ENCODE peak calls at places on chromosome 11, in ten cellular contexts. One of them, this sample, is unnamed.
A peak's percentile ranks its signal among the peaks of the same experiment; 100 is the strongest.

GRCh38 chr11:90496722-90497121 is 273.9 kb upstream of the CHORDC1 start:
- DNase-seq in left lung: no peak
- DNase-seq in neuronal stem cell: no peak
- DNase-seq in AG04450: no peak
- DNase-seq in mammary epithelial cell: no peak
- DNase-seq in uterus: no peak
- DNase-seq in RWPE1: no peak
- DNase-seq in right cardiac atrium: no peak
- DNase-seq in OCI-LY7: no peak
- DNase-seq in PC-9: no peak
- DNase-seq in this sample: no peak

GRCh38 chr11:24697722-24698121 is 200.9 kb downstream of the LUZP2 start:
- DNase-seq in left lung: no peak
- DNase-seq in neuronal stem cell: no peak
- DNase-seq in AG04450: peak; percentile 20
- DNase-seq in mammary epithelial cell: peak; percentile 30
- DNase-seq in uterus: no peak
- DNase-seq in RWPE1: no peak
- DNase-seq in right cardiac atrium: no peak
- DNase-seq in OCI-LY7: no peak
- DNase-seq in PC-9: no peak
- DNase-seq in this sample: no peak

GRCh38 chr11:75813126-75813525 is 1.9 kb upstream of the UVRAG start:
- DNase-seq in left lung: no peak
- DNase-seq in neuronal stem cell: no peak
- DNase-seq in AG04450: no peak
- DNase-seq in mammary epithelial cell: peak; percentile 82
- DNase-seq in uterus: no peak
- DNase-seq in RWPE1: no peak
- DNase-seq in right cardiac atrium: no peak
- DNase-seq in OCI-LY7: no peak
- DNase-seq in PC-9: peak; percentile 72
- DNase-seq in this sample: no peak

GRCh38 chr11:75182652-75183051 is 31.7 kb downstream of the SLCO2B1 start:
- DNase-seq in left lung: no peak
- DNase-seq in neuronal stem cell: no peak
- DNase-seq in AG04450: no peak
- DNase-seq in mammary epithelial cell: no peak
- DNase-seq in uterus: no peak
- DNase-seq in RWPE1: no peak
- DNase-seq in right cardiac atrium: no peak
- DNase-seq in OCI-LY7: no peak
- DNase-seq in PC-9: no peak
- DNase-seq in this sample: no peak

GRCh38 chr11:71222318-71223080 is 29.9 kb downstream of the SHANK2 start:
- DNase-seq in left lung: peak; percentile 19
- DNase-seq in neuronal stem cell: no peak
- DNase-seq in AG04450: no peak
- DNase-seq in mammary epithelial cell: no peak
- DNase-seq in uterus: no peak
- DNase-seq in RWPE1: no peak
- DNase-seq in right cardiac atrium: peak; percentile 52
- DNase-seq in OCI-LY7: no peak
- DNase-seq in PC-9: no peak
- DNase-seq in this sample: peak; percentile 46

GRCh38 chr11:134584706-134585445 is 172.8 kb upstream of the B3GAT1 start:
- DNase-seq in left lung: no peak
- DNase-seq in neuronal stem cell: no peak
- DNase-seq in AG04450: no peak
- DNase-seq in mammary epithelial cell: no peak
- DNase-seq in uterus: no peak
- DNase-seq in RWPE1: no peak
- DNase-seq in right cardiac atrium: no peak
- DNase-seq in OCI-LY7: no peak
- DNase-seq in PC-9: peak; percentile 26
- DNase-seq in this sample: peak; percentile 65

GRCh38 chr11:65442952-65443351 is 20.4 kb downstream of the NEAT1 start:
- DNase-seq in left lung: peak; percentile 33
- DNase-seq in neuronal stem cell: no peak
- DNase-seq in AG04450: no peak
- DNase-seq in mammary epithelial cell: no peak
- DNase-seq in uterus: peak; percentile 24
- DNase-seq in RWPE1: no peak
- DNase-seq in right cardiac atrium: no peak
- DNase-seq in OCI-LY7: no peak
- DNase-seq in PC-9: no peak
- DNase-seq in this sample: no peak

GRCh38 chr11:109696191-109696897 is 274.4 kb downstream of the C11orf87 start:
- DNase-seq in left lung: no peak
- DNase-seq in neuronal stem cell: no peak
- DNase-seq in AG04450: no peak
- DNase-seq in mammary epithelial cell: peak; percentile 100
- DNase-seq in uterus: no peak
- DNase-seq in RWPE1: peak; percentile 78
- DNase-seq in right cardiac atrium: no peak
- DNase-seq in OCI-LY7: no peak
- DNase-seq in PC-9: no peak
- DNase-seq in this sample: no peak

GRCh38 chr11:88701816-88702215 is 364.0 kb downstream of the GRM5 start:
- DNase-seq in left lung: no peak
- DNase-seq in neuronal stem cell: no peak
- DNase-seq in AG04450: no peak
- DNase-seq in mammary epithelial cell: no peak
- DNase-seq in uterus: no peak
- DNase-seq in RWPE1: no peak
- DNase-seq in right cardiac atrium: no peak
- DNase-seq in OCI-LY7: no peak
- DNase-seq in PC-9: no peak
- DNase-seq in this sample: no peak

GRCh38 chr11:2396471-2396870 is 4.1 kb upstream of the TSSC4 start:
- DNase-seq in left lung: no peak
- DNase-seq in neuronal stem cell: no peak
- DNase-seq in AG04450: no peak
- DNase-seq in mammary epithelial cell: no peak
- DNase-seq in uterus: no peak
- DNase-seq in RWPE1: no peak
- DNase-seq in right cardiac atrium: peak; percentile 39
- DNase-seq in OCI-LY7: no peak
- DNase-seq in PC-9: no peak
- DNase-seq in this sample: no peak

GRCh38 chr11:106497321-106497720 is 419.9 kb downstream of the AASDHPPT start:
- DNase-seq in left lung: no peak
- DNase-seq in neuronal stem cell: no peak
- DNase-seq in AG04450: no peak
- DNase-seq in mammary epithelial cell: no peak
- DNase-seq in uterus: no peak
- DNase-seq in RWPE1: no peak
- DNase-seq in right cardiac atrium: no peak
- DNase-seq in OCI-LY7: no peak
- DNase-seq in PC-9: no peak
- DNase-seq in this sample: no peak

GRCh38 chr11:57643802-57644201 is 5.9 kb downstream of the YPEL4 start:
- DNase-seq in left lung: no peak
- DNase-seq in neuronal stem cell: no peak
- DNase-seq in AG04450: no peak
- DNase-seq in mammary epithelial cell: no peak
- DNase-seq in uterus: no peak
- DNase-seq in RWPE1: no peak
- DNase-seq in right cardiac atrium: no peak
- DNase-seq in OCI-LY7: no peak
- DNase-seq in PC-9: no peak
- DNase-seq in this sample: no peak

GRCh38 chr11:119339581-119340334 is 925 bp downstream of the C1QTNF5 start:
- DNase-seq in left lung: peak; percentile 67
- DNase-seq in neuronal stem cell: peak; percentile 82
- DNase-seq in AG04450: no peak
- DNase-seq in mammary epithelial cell: no peak
- DNase-seq in uterus: peak; percentile 76
- DNase-seq in RWPE1: no peak
- DNase-seq in right cardiac atrium: peak; percentile 91
- DNase-seq in OCI-LY7: peak; percentile 35
- DNase-seq in PC-9: no peak
- DNase-seq in this sample: peak; percentile 89

GRCh38 chr11:33063326-33063775 is 24.0 kb downstream of the TCP11L1 start:
- DNase-seq in left lung: no peak
- DNase-seq in neuronal stem cell: no peak
- DNase-seq in AG04450: no peak
- DNase-seq in mammary epithelial cell: peak; percentile 80
- DNase-seq in uterus: no peak
- DNase-seq in RWPE1: no peak
- DNase-seq in right cardiac atrium: no peak
- DNase-seq in OCI-LY7: no peak
- DNase-seq in PC-9: no peak
- DNase-seq in this sample: no peak

DNA sequence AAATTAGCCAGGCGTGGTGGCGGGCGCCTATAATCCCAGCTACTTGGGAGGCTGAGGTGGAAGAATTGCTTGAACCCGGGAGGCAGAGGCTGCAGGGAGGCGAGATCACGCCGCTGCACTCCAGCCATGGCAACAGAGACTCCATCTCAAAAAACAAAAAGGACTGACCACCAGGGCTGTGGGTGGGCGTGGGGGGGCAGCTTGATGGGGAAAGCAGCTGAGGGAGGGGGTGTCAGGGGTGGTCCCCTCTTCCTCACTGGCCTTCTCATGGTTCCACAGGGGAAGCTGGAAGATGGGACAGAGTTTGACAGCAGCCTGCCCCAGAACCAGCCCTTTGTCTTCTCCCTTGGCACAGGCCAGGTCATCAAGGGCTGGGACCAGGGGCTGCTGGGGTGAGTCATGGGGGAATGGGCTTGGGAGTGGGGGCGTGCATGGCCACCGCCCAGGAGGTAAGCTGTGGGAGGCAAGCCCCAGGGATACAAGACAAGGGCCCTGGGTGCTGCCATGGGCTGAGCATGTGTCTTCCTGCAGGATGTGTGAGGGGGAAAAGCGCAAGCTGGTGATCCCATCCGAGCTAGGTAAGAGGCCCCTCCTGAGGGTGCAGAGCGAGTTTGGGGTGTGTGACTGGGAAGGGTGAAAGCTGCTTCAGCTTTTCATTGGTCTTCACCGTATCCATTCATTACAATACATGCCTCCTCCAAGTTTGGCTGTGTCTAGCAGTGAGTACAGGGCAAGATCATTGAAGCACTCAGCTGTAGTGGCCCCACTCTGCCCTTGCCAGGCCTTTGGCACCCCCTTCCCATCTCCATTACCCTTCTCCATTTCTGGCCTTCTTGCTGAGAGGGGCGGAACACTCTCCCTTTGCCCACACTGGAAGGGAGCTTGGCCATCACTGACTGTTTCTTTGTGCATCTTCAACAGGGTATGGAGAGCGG is 2.3 kb downstream of the FKBP2 start:
- DNase-seq in left lung: no peak
- DNase-seq in neuronal stem cell: no peak
- DNase-seq in AG04450: no peak
- DNase-seq in mammary epithelial cell: no peak
- DNase-seq in uterus: no peak
- DNase-seq in RWPE1: no peak
- DNase-seq in right cardiac atrium: no peak
- DNase-seq in OCI-LY7: no peak
- DNase-seq in PC-9: no peak
- DNase-seq in this sample: peak; percentile 63
- H3K27ac ChIP-seq in left lung: no peak overlapping the region
- H3K27ac ChIP-seq in neuronal stem cell: no peak overlapping the region
- H3K27ac ChIP-seq in AG04450: peak overlapping the region; percentile 21
- H3K27ac ChIP-seq in mammary epithelial cell: no peak overlapping the region
- H3K27ac ChIP-seq in uterus: no peak overlapping the region
- H3K27ac ChIP-seq in RWPE1: peak overlapping the region; percentile 98
- H3K27ac ChIP-seq in right cardiac atrium: no peak overlapping the region
- H3K27ac ChIP-seq in OCI-LY7: peak overlapping the region; percentile 4
- H3K27ac ChIP-seq in PC-9: no peak overlapping the region
- H3K27ac ChIP-seq in this sample: no peak overlapping the region

GRCh38 chr11:126963115-126963514 is 37.5 kb downstream of the KIRREL3 start:
- DNase-seq in left lung: no peak
- DNase-seq in neuronal stem cell: no peak
- DNase-seq in AG04450: no peak
- DNase-seq in mammary epithelial cell: no peak
- DNase-seq in uterus: no peak
- DNase-seq in RWPE1: no peak
- DNase-seq in right cardiac atrium: no peak
- DNase-seq in OCI-LY7: no peak
- DNase-seq in PC-9: no peak
- DNase-seq in this sample: no peak
- H3K27ac ChIP-seq in left lung: no peak overlapping the region
- H3K27ac ChIP-seq in neuronal stem cell: no peak overlapping the region
- H3K27ac ChIP-seq in AG04450: no peak overlapping the region
- H3K27ac ChIP-seq in mammary epithelial cell: peak overlapping the region; percentile 93
- H3K27ac ChIP-seq in uterus: no peak overlapping the region
- H3K27ac ChIP-seq in RWPE1: no peak overlapping the region
- H3K27ac ChIP-seq in right cardiac atrium: no peak overlapping the region
- H3K27ac ChIP-seq in OCI-LY7: no peak overlapping the region
- H3K27ac ChIP-seq in PC-9: no peak overlapping the region
- H3K27ac ChIP-seq in this sample: no peak overlapping the region

DNA sequence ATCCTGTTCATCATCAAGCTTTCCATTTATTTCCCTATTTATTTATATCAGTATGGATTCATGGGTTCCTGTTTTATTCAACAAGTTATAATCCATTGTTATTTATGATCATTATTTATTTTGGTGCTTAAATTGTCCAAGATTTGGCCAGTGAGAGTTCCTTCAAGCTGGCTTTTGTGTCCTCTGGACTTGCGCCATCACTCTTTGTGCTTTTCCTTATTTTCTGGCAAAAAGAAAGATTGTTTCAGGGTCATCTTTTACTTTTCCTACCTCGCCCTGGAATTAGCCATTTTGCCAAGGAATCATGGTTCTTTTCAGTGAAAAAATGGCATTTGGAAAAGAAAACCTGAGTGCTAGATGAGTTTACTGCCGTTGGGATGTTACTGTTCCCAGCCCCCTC is 193.4 kb downstream of the ADAMTS15 start:
- DNase-seq in left lung: no peak
- DNase-seq in neuronal stem cell: no peak
- DNase-seq in AG04450: no peak
- DNase-seq in mammary epithelial cell: no peak
- DNase-seq in uterus: no peak
- DNase-seq in RWPE1: no peak
- DNase-seq in right cardiac atrium: no peak
- DNase-seq in OCI-LY7: no peak
- DNase-seq in PC-9: no peak
- DNase-seq in this sample: no peak
- H3K27ac ChIP-seq in left lung: no peak overlapping the region
- H3K27ac ChIP-seq in neuronal stem cell: no peak overlapping the region
- H3K27ac ChIP-seq in AG04450: no peak overlapping the region
- H3K27ac ChIP-seq in mammary epithelial cell: no peak overlapping the region
- H3K27ac ChIP-seq in uterus: no peak overlapping the region
- H3K27ac ChIP-seq in RWPE1: no peak overlapping the region
- H3K27ac ChIP-seq in right cardiac atrium: no peak overlapping the region
- H3K27ac ChIP-seq in OCI-LY7: no peak overlapping the region
- H3K27ac ChIP-seq in PC-9: no peak overlapping the region
- H3K27ac ChIP-seq in this sample: no peak overlapping the region

DNA sequence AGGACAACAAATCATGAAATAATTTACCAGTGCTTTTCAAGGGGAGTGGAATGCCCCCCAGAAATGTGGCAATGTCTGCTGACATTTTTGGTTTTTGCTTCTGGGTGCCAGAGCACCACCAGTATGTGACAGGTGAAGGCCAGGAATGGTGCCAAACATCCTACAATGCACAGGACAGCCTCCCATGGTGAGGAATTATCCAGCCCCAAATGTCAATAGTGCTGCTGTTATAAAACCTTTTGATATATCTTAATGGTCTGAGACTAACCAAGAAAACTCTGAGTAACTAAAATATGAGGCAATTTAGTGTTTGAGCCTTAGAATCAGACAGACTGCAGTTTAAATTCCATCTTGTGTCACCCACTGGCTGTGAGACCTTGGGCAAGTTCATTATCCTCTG is 69.6 kb downstream of the AMBRA1 start:
- DNase-seq in left lung: no peak
- DNase-seq in neuronal stem cell: no peak
- DNase-seq in AG04450: no peak
- DNase-seq in mammary epithelial cell: no peak
- DNase-seq in uterus: no peak
- DNase-seq in RWPE1: no peak
- DNase-seq in right cardiac atrium: no peak
- DNase-seq in OCI-LY7: no peak
- DNase-seq in PC-9: no peak
- DNase-seq in this sample: no peak
- H3K27ac ChIP-seq in left lung: no peak overlapping the region
- H3K27ac ChIP-seq in neuronal stem cell: no peak overlapping the region
- H3K27ac ChIP-seq in AG04450: no peak overlapping the region
- H3K27ac ChIP-seq in mammary epithelial cell: no peak overlapping the region
- H3K27ac ChIP-seq in uterus: no peak overlapping the region
- H3K27ac ChIP-seq in RWPE1: no peak overlapping the region
- H3K27ac ChIP-seq in right cardiac atrium: no peak overlapping the region
- H3K27ac ChIP-seq in OCI-LY7: no peak overlapping the region
- H3K27ac ChIP-seq in PC-9: no peak overlapping the region
- H3K27ac ChIP-seq in this sample: no peak overlapping the region